ENCODE peak calls at places on chromosome 20, in four cellular contexts. F, N, R and X are unnamed samples.

GRCh38 chr20:33664085-33664761 is 2.1 kb downstream of the C20orf144 start:
- DNase-seq in F (no peak), N (no peak), R (no peak), X (no peak)

GRCh38 chr20:45111285-45111684 is 3.7 kb downstream of the WFDC5 start:
- DNase-seq in F (no peak), N (no peak), R (no peak), X (no peak)

GRCh38 chr20:34312024-34312460 is 8.9 kb upstream of the AHCY start:
- DNase-seq in F (no peak), N (no peak), R (no peak), X (no peak)

GRCh38 chr20:25294459-25295385 is 46.8 kb downstream of the PYGB start:
- DNase-seq in F (peak), N (peak), R (peak), X (peak)

GRCh38 chr20:16387661-16388060 is 185.6 kb downstream of the KIF16B start:
- DNase-seq in F (no peak), N (no peak), R (no peak), X (no peak)

GRCh38 chr20:48904566-48905321 is 16.8 kb upstream of the ARFGEF2 start:
- DNase-seq in F (peak), N (peak), R (peak), X (no peak)

GRCh38 chr20:58308680-58309527 is 611 bp upstream of the RAB22A start:
- DNase-seq in F (no peak), N (no peak), R (peak), X (peak)

GRCh38 chr20:63769891-63770474 is 30.4 kb downstream of the SLC2A4RG start:
- DNase-seq in F (no peak), N (no peak), R (no peak), X (no peak)

GRCh38 chr20:38377039-38377715 is 30.9 kb downstream of the LBP start:
- DNase-seq in F (no peak), N (no peak), R (no peak), X (no peak)

GRCh38 chr20:46040902-46041535 is 12.0 kb downstream of the SLC12A5 start:
- DNase-seq in F (peak), N (no peak), R (no peak), X (no peak)

GRCh38 chr20:61045091-61045490 is 207.0 kb upstream of the CDH4 start:
- DNase-seq in F (no peak), N (no peak), R (no peak), X (no peak)

GRCh38 chr20:13554076-13554475 is 84.7 kb downstream of the TASP1 start:
- DNase-seq in F (no peak), N (no peak), R (no peak), X (no peak)

GRCh38 chr20:49942942-49943341 is 6.7 kb downstream of the RNF114 start:
- DNase-seq in F (no peak), N (no peak), R (no peak), X (no peak)

GRCh38 chr20:1820137-1821074 is 74.8 kb upstream of the SIRPA start:
- DNase-seq in F (no peak), N (no peak), R (no peak), X (no peak)

GRCh38 chr20:45189067-45189611 is 14.4 kb downstream of the PI3 start:
- DNase-seq in F (no peak), N (no peak), R (no peak), X (no peak)

GRCh38 chr20:63025534-63026331 is 19.0 kb upstream of the BHLHE23 start:
- DNase-seq in F (no peak), N (no peak), R (no peak), X (no peak)

GRCh38 chr20:62707981-62708521 is 585 bp upstream of the NTSR1 start:
- DNase-seq in F (peak), N (no peak), R (no peak), X (no peak)

GRCh38 chr20:57371363-57371762 is 19.8 kb upstream of the RBM38 start:
- DNase-seq in F (no peak), N (no peak), R (no peak), X (no peak)

GRCh38 chr20:6940052-6940451 is 172.6 kb downstream of the BMP2 start:
- DNase-seq in F (peak), N (no peak), R (no peak), X (peak)

GRCh38 chr20:60255426-60255825 is 297.2 kb downstream of the CDH26 start:
- DNase-seq in F (no peak), N (no peak), R (no peak), X (no peak)

GRCh38 chr20:11098888-11099287 is 425.1 kb upstream of the JAG1 start:
- DNase-seq in F (no peak), N (no peak), R (no peak), X (no peak)

GRCh38 chr20:31836853-31837608 is 8.4 kb downstream of the FOXS1 start:
- DNase-seq in F (no peak), N (no peak), R (no peak), X (no peak)

GRCh38 chr20:57869291-57869950 is 159.6 kb upstream of the PMEPA1 start:
- DNase-seq in F (no peak), N (no peak), R (no peak), X (no peak)

GRCh38 chr20:56710577-56711465 is 81.7 kb downstream of the TFAP2C start:
- DNase-seq in F (no peak), N (no peak), R (no peak), X (no peak)

GRCh38 chr20:18750735-18751134 is 62.8 kb upstream of the SCP2D1 start:
- DNase-seq in F (no peak), N (no peak), R (no peak), X (no peak)

GRCh38 chr20:37880726-37881591 is 22.0 kb upstream of the VSTM2L start:
- DNase-seq in F (no peak), N (no peak), R (no peak), X (no peak)

GRCh38 chr20:3430376-3431069 is 23.1 kb upstream of the DNAAF9 start:
- DNase-seq in F (no peak), N (peak), R (no peak), X (no peak)

GRCh38 chr20:44017905-44018683 is 103.4 kb downstream of the TOX2 start:
- DNase-seq in F (no peak), N (no peak), R (no peak), X (no peak)

GRCh38 chr20:17610566-17611289 is 40.9 kb downstream of the DSTN start:
- DNase-seq in F (no peak), N (no peak), R (no peak), X (no peak)

GRCh38 chr20:36847009-36847709 is 28.8 kb upstream of the TLDC2 start:
- DNase-seq in F (no peak), N (no peak), R (no peak), X (no peak)

GRCh38 chr20:10281911-10282310 is 63.3 kb downstream of the SNAP25 start:
- DNase-seq in F (no peak), N (no peak), R (no peak), X (no peak)

GRCh38 chr20:24100370-24101011 is 111.9 kb upstream of the GGTLC1 start:
- DNase-seq in F (peak), N (peak), R (peak), X (no peak)

GRCh38 chr20:41395669-41396664 is 29.3 kb upstream of the EMILIN3 start:
- DNase-seq in F (peak), N (no peak), R (no peak), X (no peak)

GRCh38 chr20:1775117-1775516 is 117.5 kb upstream of the SIRPG start:
- DNase-seq in F (no peak), N (no peak), R (no peak), X (no peak)